ENCODE peak calls at places on chromosomes 7 and 10, in ten cellular contexts. D is C1 segment of cervical spinal cord; P is lower lobe of right lung; H is GM03348; K is tibial nerve; Y is stimulated activated naive CD4-positive, alpha-beta T cell; U is ELF-1; V is IMR-90; M is mucosa of gallbladder; I is AG08396. X is an unnamed sample.

GRCh38 chr10:22643116-22643515 is 71.3 kb downstream of the PIP4K2A start:
- DNase-seq in D (no peak), P (no peak), H (no peak), K (no peak), Y (no peak), U (no peak), V (no peak), M (peak), I (no peak), X (no peak)

GRCh38 chr7:103772171-103772570 is 217.3 kb downstream of the RELN start:
- DNase-seq in D (no peak), P (no peak), H (no peak), K (no peak), Y (no peak), U (no peak), V (no peak), M (no peak), I (no peak), X (no peak)

GRCh38 chr10:79490400-79491081 is 21.8 kb upstream of the EIF5AL1 start:
- DNase-seq in D (no peak), P (no peak), H (peak), K (no peak), Y (no peak), U (peak), V (peak), M (no peak), I (peak), X (no peak)

GRCh38 chr10:90064295-90064694 is 362.9 kb downstream of the KIF20B start:
- DNase-seq in D (no peak), P (no peak), H (no peak), K (no peak), Y (no peak), U (no peak), V (no peak), M (no peak), I (no peak), X (no peak)

GRCh38 chr7:55127622-55128081 is 108.8 kb downstream of the EGFR start:
- DNase-seq in D (no peak), P (no peak), H (no peak), K (no peak), Y (no peak), U (no peak), V (peak), M (no peak), I (no peak), X (no peak)

GRCh38 chr10:122219340-122219739 is 51.8 kb upstream of the BTBD16 start:
- DNase-seq in D (no peak), P (no peak), H (no peak), K (no peak), Y (no peak), U (no peak), V (no peak), M (no peak), I (no peak), X (no peak)

GRCh38 chr10:61943699-61944444 is 42.4 kb downstream of the ARID5B start:
- DNase-seq in D (no peak), P (no peak), H (peak), K (no peak), Y (no peak), U (no peak), V (peak), M (no peak), I (no peak), X (peak)

GRCh38 chr7:119270045-119270464 is 1002.9 kb upstream of the KCND2 start:
- DNase-seq in D (peak), P (peak), H (peak), K (no peak), Y (no peak), U (peak), V (peak), M (peak), I (peak), X (peak)

GRCh38 chr10:109922353-109922975 is 847 bp downstream of the XPNPEP1 start:
- DNase-seq in D (no peak), P (no peak), H (no peak), K (no peak), Y (no peak), U (peak), V (no peak), M (no peak), I (no peak), X (no peak)

GRCh38 chr10:56318816-56319215 is 42.2 kb downstream of the ZWINT start:
- DNase-seq in D (no peak), P (no peak), H (no peak), K (no peak), Y (no peak), U (no peak), V (no peak), M (no peak), I (no peak), X (no peak)